ENCODE peak calls at places on chromosome 19, in five cellular contexts. U is SK-N-SH, E is GM12878, S is HCT116, P is HepG2. Z is an unnamed sample.

GRCh38 chr19:37389234-37389633 is 18.3 kb downstream of the ZNF527 start:
- DNase-seq in U (no peak), P (no peak), E (no peak), S (no peak), Z (no peak)

GRCh38 chr19:58514564-58515020 is 2.8 kb upstream of the SLC27A5 start:
- DNase-seq in E (no peak), U (peak; percentile 66), S (no peak), P (no peak), Z (no peak)

GRCh38 chr19:5618591-5618990 is 4.0 kb downstream of the SAFB2 start:
- DNase-seq in E (no peak), U (no peak), S (no peak), P (no peak), Z (no peak)

GRCh38 chr19:4754248-4754647 is 30.6 kb upstream of the DPP9 start:
- DNase-seq in P (no peak), E (no peak), U (no peak), S (no peak), Z (no peak)

GRCh38 chr19:34963531-34964406 is at the start of gene ZNF792:
- DNase-seq in U (peak; percentile 91), S (peak; percentile 16), E (no peak), P (peak; percentile 56), Z (peak; percentile 83)

GRCh38 chr19:33557720-33558119 is 36.1 kb upstream of the PEPD start:
- DNase-seq in P (no peak), U (no peak), S (no peak), E (no peak), Z (no peak)

GRCh38 chr19:33868821-33869412 is 72.2 kb downstream of the KCTD15 start:
- DNase-seq in U (peak; percentile 73), E (no peak), S (no peak), P (no peak), Z (no peak)

GRCh38 chr19:47658431-47659383 is 49.8 kb downstream of the BICRA start:
- DNase-seq in E (no peak), S (no peak), P (no peak), U (no peak), Z (no peak)

GRCh38 chr19:50046649-50047503 is 21.1 kb downstream of the ZNF473 start:
- DNase-seq in E (no peak), S (peak; percentile 27), P (peak; percentile 60), U (peak; percentile 50), Z (peak; percentile 59)

GRCh38 chr19:48611872-48612271 is 3.0 kb downstream of the FAM83E start:
- DNase-seq in P (no peak), S (no peak), E (no peak), U (no peak), Z (no peak)

GRCh38 chr19:16778796-16779411 is 50.3 kb upstream of the SIN3B start:
- DNase-seq in U (peak; percentile 52), P (peak; percentile 40), E (peak; percentile 26), S (peak; percentile 67), Z (peak; percentile 65)

GRCh38 chr19:12786149-12786870 is 5.0 kb upstream of the JUNB start:
- DNase-seq in P (no peak), U (peak; percentile 46), S (no peak), E (no peak), Z (no peak)

GRCh38 chr19:6916952-6917351 is 29.6 kb downstream of the ADGRE1 start:
- DNase-seq in U (no peak), E (no peak), P (no peak), S (no peak), Z (no peak)

GRCh38 chr19:53365899-53366493 is 491 bp downstream of the ZNF525 start:
- DNase-seq in U (peak; percentile 47), E (no peak), P (peak; percentile 24), S (no peak), Z (no peak)

GRCh38 chr19:33444993-33445751 is 71.7 kb downstream of the CEBPG start:
- DNase-seq in P (no peak), E (no peak), S (no peak), U (no peak), Z (no peak)

GRCh38 chr19:33300016-33300981 is 2.0 kb downstream of the CEBPA start:
- DNase-seq in P (peak; percentile 55), E (no peak), S (no peak), U (peak; percentile 32), Z (no peak)

GRCh38 chr19:31772915-31773314 is 423.7 kb upstream of the TSHZ3 start:
- DNase-seq in E (no peak), S (no peak), P (no peak), U (no peak), Z (no peak)

GRCh38 chr19:11098327-11098726 is 9.1 kb downstream of the LDLR start:
- DNase-seq in U (no peak), S (no peak), P (no peak), E (no peak), Z (no peak)

GRCh38 chr19:9705836-9706235 is 30.9 kb upstream of the ZNF562 start:
- DNase-seq in S (no peak), P (no peak), U (no peak), E (no peak), Z (no peak)

GRCh38 chr19:4013886-4014540 is 6.5 kb downstream of the PIAS4 start:
- DNase-seq in U (peak; percentile 38), S (no peak), P (no peak), E (no peak), Z (no peak)

GRCh38 chr19:33133438-33134031 is 1.6 kb downstream of the WDR88 start:
- DNase-seq in U (peak; percentile 91), P (peak; percentile 43), S (no peak), E (no peak), Z (peak; percentile 39)

GRCh38 chr19:15197275-15198005 is 3.4 kb downstream of the NOTCH3 start:
- DNase-seq in P (no peak), S (no peak), U (peak; percentile 67), E (no peak), Z (no peak)

GRCh38 chr19:17539288-17540117 is 15.9 kb upstream of the COLGALT1 start:
- DNase-seq in S (peak; percentile 96), P (peak; percentile 85), E (no peak), U (peak; percentile 99), Z (peak; percentile 98)

GRCh38 chr19:5949792-5950305 is 28.1 kb downstream of the RANBP3 start:
- DNase-seq in S (no peak), E (no peak), P (no peak), U (no peak), Z (no peak)

GRCh38 chr19:28021316-28022185 is 1191.4 kb downstream of the UQCRFS1 start:
- DNase-seq in P (no peak), E (no peak), U (no peak), S (no peak), Z (no peak)

GRCh38 chr19:6736169-6736916 is 1.0 kb downstream of the GPR108 start:
- DNase-seq in U (peak; percentile 83), P (peak; percentile 81), E (peak; percentile 67), S (peak; percentile 81), Z (peak; percentile 45)

GRCh38 chr19:32870154-32870573 is 597 bp upstream of the SLC7A9 start:
- DNase-seq in E (no peak), P (peak; percentile 16), S (no peak), U (no peak), Z (no peak)

GRCh38 chr19:17458970-17459369 is 1.8 kb downstream of the NXNL1 start:
- DNase-seq in E (no peak), P (no peak), U (no peak), S (no peak), Z (no peak)

GRCh38 chr19:35162471-35163326 is 8.2 kb downstream of the FXYD5 start:
- DNase-seq in E (no peak), S (peak; percentile 85), P (no peak), U (no peak), Z (no peak)

GRCh38 chr19:11100064-11100463 is 10.8 kb downstream of the LDLR start:
- DNase-seq in P (no peak), U (no peak), E (no peak), S (no peak), Z (no peak)

GRCh38 chr19:17829855-17830566 is 8.7 kb upstream of the INSL3 start:
- DNase-seq in S (peak; percentile 72), P (no peak), U (peak; percentile 96), E (no peak), Z (peak; percentile 87)

GRCh38 chr19:17109962-17110598 is 34.5 kb downstream of the MYO9B start:
- DNase-seq in E (peak; percentile 72), S (no peak), U (no peak), P (no peak), Z (no peak)

GRCh38 chr19:55384576-55385235 is 614 bp upstream of the TMEM238 start:
- DNase-seq in P (no peak), U (peak; percentile 30), S (no peak), E (no peak), Z (peak; percentile 72)

GRCh38 chr19:55385749-55386514 is at the start of gene RPL28:
- DNase-seq in U (peak; percentile 94), E (peak; percentile 93), P (peak; percentile 96), S (peak; percentile 97), Z (peak; percentile 88)

GRCh38 chr19:55387736-55388497 is 2.2 kb downstream of the RPL28 start:
- DNase-seq in P (no peak), S (no peak), E (no peak), U (no peak), Z (no peak)

GRCh38 chr19:55385236-55385748 is 440 bp upstream of the RPL28 start:
- DNase-seq in S (peak; percentile 90), E (peak; percentile 88), P (peak; percentile 92), U (peak; percentile 90), Z (peak; percentile 96)

GRCh38 chr19:55386515-55386947 is 799 bp downstream of the RPL28 start:
- DNase-seq in E (no peak), S (no peak), U (no peak), P (no peak), Z (no peak)
- TF ChIP-seq JUND in E (no peak), S (no peak), U (no peak), P (no peak), Z (no peak)

GRCh38 chr19:2166741-2167738 is 3.3 kb downstream of the DOT1L start:
- DNase-seq in P (peak; percentile 79), S (no peak), E (no peak), U (peak; percentile 89), Z (no peak)
- TF ChIP-seq ZBTB33 in P (no peak), S (no peak), E (no peak), U (no peak), Z (no peak)

GRCh38 chr19:52307275-52307674 is 10.3 kb downstream of the ZNF480 start:
- DNase-seq in E (no peak), U (no peak), S (peak; percentile 7), P (no peak), Z (no peak)
- TF ChIP-seq JUND in E (no peak), U (no peak), S (no peak), P (no peak), Z (no peak)

GRCh38 chr19:19067276-19068072 is 3.7 kb downstream of the SLC25A42 start:
- DNase-seq in S (no peak), P (no peak), E (no peak), U (no peak), Z (no peak)

GRCh38 chr19:19063183-19064097 is at the start of gene SLC25A42:
- DNase-seq in U (peak; percentile 99), E (peak; percentile 99), S (peak; percentile 99), P (peak; percentile 98), Z (peak; percentile 99)

GRCh38 chr19:19064098-19064722 is 416 bp downstream of the SLC25A42 start:
- DNase-seq in E (no peak), U (peak; percentile 91), S (no peak), P (no peak), Z (no peak)

GRCh38 chr19:19062454-19063182 is 1.2 kb upstream of the SLC25A42 start:
- DNase-seq in E (no peak), S (no peak), U (no peak), P (peak; percentile 30), Z (peak; percentile 86)

GRCh38 chr19:19064811-19065745 is 1.3 kb downstream of the SLC25A42 start:
- DNase-seq in P (no peak), E (no peak), S (no peak), U (peak; percentile 56), Z (peak; percentile 29)
- TF ChIP-seq ZBTB33 in P (no peak), E (no peak), S (no peak), U (no peak), Z (no peak)